ENCODE peak calls at places on chromosome 18, in four cellular contexts. One of them, this sample, is unnamed.

GRCh38 chr18:69257861-69258458 is 142.7 kb upstream of the DOK6 start:
- DNase-seq in IMR-90: peak; percentile 69
- DNase-seq in H9: no peak
- DNase-seq in H1: no peak
- DNase-seq in this sample: no peak

GRCh38 chr18:55213586-55213985 is 254.3 kb upstream of the CCDC68 start:
- DNase-seq in IMR-90: no peak
- DNase-seq in H9: no peak
- DNase-seq in H1: no peak
- DNase-seq in this sample: no peak

GRCh38 chr18:58201268-58201667 is 157.2 kb downstream of the NEDD4L start:
- DNase-seq in IMR-90: no peak
- DNase-seq in H9: no peak
- DNase-seq in H1: no peak
- DNase-seq in this sample: no peak

GRCh38 chr18:75475228-75475627 is 47.7 kb upstream of the SMIM21 start:
- DNase-seq in IMR-90: peak; percentile 94
- DNase-seq in H9: no peak
- DNase-seq in H1: no peak
- DNase-seq in this sample: no peak

GRCh38 chr18:58901783-58902182 is 37.1 kb downstream of the ZNF532 start:
- DNase-seq in IMR-90: no peak
- DNase-seq in H9: no peak
- DNase-seq in H1: no peak
- DNase-seq in this sample: no peak

GRCh38 chr18:3211236-3211992 is 8.4 kb downstream of the MYOM1 start:
- DNase-seq in IMR-90: peak; percentile 6
- DNase-seq in H9: no peak
- DNase-seq in H1: no peak
- DNase-seq in this sample: no peak

GRCh38 chr18:63575680-63576079 is 11.5 kb upstream of the SERPINB13 start:
- DNase-seq in IMR-90: no peak
- DNase-seq in H9: no peak
- DNase-seq in H1: no peak
- DNase-seq in this sample: no peak

GRCh38 chr18:51668101-51668500 is 470.6 kb upstream of the MEX3C start:
- DNase-seq in IMR-90: peak; percentile 4
- DNase-seq in H9: peak; percentile 68
- DNase-seq in H1: no peak
- DNase-seq in this sample: peak; percentile 66

GRCh38 chr18:14978962-14979535 is 231.1 kb downstream of the ANKRD30B start:
- DNase-seq in IMR-90: no peak
- DNase-seq in H9: no peak
- DNase-seq in H1: no peak
- DNase-seq in this sample: peak; percentile 55

GRCh38 chr18:61544178-61544577 is 210.9 kb downstream of the CDH20 start:
- DNase-seq in IMR-90: no peak
- DNase-seq in H9: no peak
- DNase-seq in H1: no peak
- DNase-seq in this sample: no peak

GRCh38 chr18:5424903-5425302 is 118.9 kb downstream of the EPB41L3 start:
- DNase-seq in IMR-90: peak; percentile 65
- DNase-seq in H9: no peak
- DNase-seq in H1: no peak
- DNase-seq in this sample: peak; percentile 42

GRCh38 chr18:24414349-24415003 is 12.0 kb upstream of the IMPACT start:
- DNase-seq in IMR-90: no peak
- DNase-seq in H9: no peak
- DNase-seq in H1: no peak
- DNase-seq in this sample: no peak

GRCh38 chr18:29285471-29285870 is 1108.5 kb upstream of the CDH2 start:
- DNase-seq in IMR-90: peak; percentile 4
- DNase-seq in H9: no peak
- DNase-seq in H1: no peak
- DNase-seq in this sample: no peak

GRCh38 chr18:33708876-33709275 is 130.9 kb downstream of the ASXL3 start:
- DNase-seq in IMR-90: no peak
- DNase-seq in H9: no peak
- DNase-seq in H1: no peak
- DNase-seq in this sample: no peak

GRCh38 chr18:5294113-5294617 is 1.4 kb downstream of the ZBTB14 start:
- DNase-seq in IMR-90: peak; percentile 5
- DNase-seq in H9: no peak
- DNase-seq in H1: no peak
- DNase-seq in this sample: no peak

GRCh38 chr18:8654482-8655451 is 45.5 kb downstream of the RAB12 start:
- DNase-seq in IMR-90: peak; percentile 34
- DNase-seq in H9: no peak
- DNase-seq in H1: no peak
- DNase-seq in this sample: peak; percentile 69

GRCh38 chr18:76209597-76209996 is 285.4 kb downstream of the ZNF516 start:
- DNase-seq in IMR-90: peak; percentile 67
- DNase-seq in H9: no peak
- DNase-seq in H1: no peak
- DNase-seq in this sample: no peak

GRCh38 chr18:57630759-57631660 is 9.4 kb upstream of the NARS1 start:
- DNase-seq in IMR-90: no peak
- DNase-seq in H9: no peak
- DNase-seq in H1: no peak
- DNase-seq in this sample: no peak

GRCh38 chr18:42752921-42753320 is 362.6 kb downstream of the RIT2 start:
- DNase-seq in IMR-90: no peak
- DNase-seq in H9: no peak
- DNase-seq in H1: no peak
- DNase-seq in this sample: peak; percentile 21

GRCh38 chr18:31509571-31509970 is 11.6 kb downstream of the DSG2 start:
- DNase-seq in IMR-90: no peak
- DNase-seq in H9: no peak
- DNase-seq in H1: no peak
- DNase-seq in this sample: no peak

GRCh38 chr18:79791141-79791972 is 6.4 kb upstream of the KCNG2 start:
- DNase-seq in IMR-90: peak; percentile 99
- DNase-seq in H9: no peak
- DNase-seq in H1: no peak
- DNase-seq in this sample: no peak

GRCh38 chr18:31586616-31587015 is 5.1 kb upstream of the TTR start:
- DNase-seq in IMR-90: no peak
- DNase-seq in H9: no peak
- DNase-seq in H1: no peak
- DNase-seq in this sample: peak; percentile 62

GRCh38 chr18:62979172-62979571 is 263.8 kb downstream of the PHLPP1 start:
- DNase-seq in IMR-90: peak; percentile 96
- DNase-seq in H9: no peak
- DNase-seq in H1: no peak
- DNase-seq in this sample: no peak

GRCh38 chr18:55079067-55079466 is 119.8 kb upstream of the CCDC68 start:
- DNase-seq in IMR-90: no peak
- DNase-seq in H9: no peak
- DNase-seq in H1: no peak
- DNase-seq in this sample: no peak

GRCh38 chr18:60066576-60066975 is 166.8 kb downstream of the PMAIP1 start:
- DNase-seq in IMR-90: no peak
- DNase-seq in H9: no peak
- DNase-seq in H1: no peak
- DNase-seq in this sample: peak; percentile 59

GRCh38 chr18:60064271-60064670 is 164.5 kb downstream of the PMAIP1 start:
- DNase-seq in IMR-90: peak; percentile 31
- DNase-seq in H9: no peak
- DNase-seq in H1: no peak
- DNase-seq in this sample: no peak

GRCh38 chr18:60070631-60071030 is 170.8 kb downstream of the PMAIP1 start:
- DNase-seq in IMR-90: no peak
- DNase-seq in H9: no peak
- DNase-seq in H1: no peak
- DNase-seq in this sample: no peak

GRCh38 chr18:60067426-60068210 is 167.8 kb downstream of the PMAIP1 start:
- DNase-seq in IMR-90: no peak
- DNase-seq in H9: no peak
- DNase-seq in H1: no peak
- DNase-seq in this sample: peak; percentile 65

DNA sequence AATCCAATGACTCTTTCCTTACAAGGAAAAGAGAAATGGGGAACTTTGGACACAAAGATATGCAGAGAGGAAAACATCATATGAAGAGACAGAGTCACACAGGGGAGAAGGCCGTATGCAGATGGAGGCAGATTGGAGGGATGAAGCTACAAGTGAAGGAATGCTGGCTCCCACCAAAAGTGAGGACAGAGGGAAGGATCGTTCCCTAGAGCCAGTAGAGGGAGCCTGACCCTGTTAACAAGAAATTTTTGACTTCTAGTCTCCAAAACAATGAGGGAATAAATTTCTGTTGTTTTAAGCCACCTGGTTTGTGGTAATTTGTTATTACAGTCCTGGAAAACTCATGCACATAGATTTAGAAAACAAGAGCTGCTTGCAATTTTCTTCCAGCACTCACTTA is 169.3 kb downstream of the PMAIP1 start:
- DNase-seq in IMR-90: no peak
- DNase-seq in H9: no peak
- DNase-seq in H1: no peak
- DNase-seq in this sample: peak; percentile 31
- H3K56ac ChIP-seq in IMR-90: no peak overlapping the region
- H3K56ac ChIP-seq in H9: no peak overlapping the region
- H3K56ac ChIP-seq in H1: no peak overlapping the region
- H3K56ac ChIP-seq in this sample: no peak overlapping the region

DNA sequence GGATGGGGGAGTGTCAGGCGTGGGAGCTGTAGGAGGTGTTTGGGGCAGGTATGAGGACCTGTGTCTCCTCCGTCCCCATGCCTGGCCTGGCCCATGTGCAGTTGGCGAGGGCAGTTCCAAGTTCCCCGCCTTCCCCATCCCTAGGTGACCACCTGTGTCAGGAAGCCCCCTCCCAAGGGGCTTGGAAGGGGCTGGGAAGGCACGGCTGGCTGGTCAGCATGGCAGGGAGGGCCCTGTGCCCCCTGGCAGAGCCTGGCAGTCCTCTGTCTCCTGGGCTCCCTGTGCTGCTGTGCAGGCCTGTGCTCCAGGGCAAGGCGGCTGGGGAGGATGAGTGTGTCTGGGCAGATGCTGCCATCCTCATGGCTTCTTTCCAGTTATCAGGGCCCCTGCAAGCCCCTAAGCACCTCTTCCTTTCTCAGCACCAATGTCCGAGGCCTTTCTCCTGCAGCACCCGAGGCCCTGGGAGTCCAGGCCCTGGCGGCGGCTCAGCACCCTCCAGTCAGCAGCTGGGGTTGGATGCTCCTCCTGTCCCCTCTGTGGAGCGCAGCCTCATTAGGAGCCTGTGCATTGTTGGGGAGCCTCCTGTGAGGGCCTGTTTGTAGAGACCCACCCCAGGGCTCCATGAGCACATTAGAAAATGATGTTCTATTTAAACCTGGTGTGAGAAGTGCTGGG is 101.7 kb downstream of the FAM210A start:
- DNase-seq in IMR-90: no peak
- DNase-seq in H9: no peak
- DNase-seq in H1: no peak
- DNase-seq in this sample: no peak
- H3K27me3 ChIP-seq in IMR-90: peaks cover 15% of the 10 kb centered on the region
- H3K27me3 ChIP-seq in H9: no peaks in the 10 kb centered on the region
- H3K27me3 ChIP-seq in H1: no peaks in the 10 kb centered on the region
- H3K27me3 ChIP-seq in this sample: no peaks in the 10 kb centered on the region

GRCh38 chr18:49111191-49111988 is 160.6 kb upstream of the SMAD7 start:
- DNase-seq in IMR-90: no peak
- DNase-seq in H9: no peak
- DNase-seq in H1: no peak
- DNase-seq in this sample: no peak
- H3K56ac ChIP-seq in IMR-90: no peak overlapping the region
- H3K56ac ChIP-seq in H9: no peak overlapping the region
- H3K56ac ChIP-seq in H1: no peak overlapping the region
- H3K56ac ChIP-seq in this sample: no peak overlapping the region

GRCh38 chr18:49561377-49562193 is at the start of gene LIPG:
- DNase-seq in IMR-90: peak; percentile 50
- DNase-seq in H9: peak; percentile 91
- DNase-seq in H1: peak; percentile 53
- DNase-seq in this sample: peak; percentile 95

GRCh38 chr18:49562481-49563129 is 748 bp downstream of the LIPG start:
- DNase-seq in IMR-90: no peak
- DNase-seq in H9: peak; percentile 50
- DNase-seq in H1: no peak
- DNase-seq in this sample: peak; percentile 46

GRCh38 chr18:49560277-49561126 is 1.4 kb upstream of the LIPG start:
- DNase-seq in IMR-90: no peak
- DNase-seq in H9: peak; percentile 47
- DNase-seq in H1: no peak
- DNase-seq in this sample: peak; percentile 52

GRCh38 chr18:49563130-49563540 is 1.3 kb downstream of the LIPG start:
- DNase-seq in IMR-90: no peak
- DNase-seq in H9: no peak
- DNase-seq in H1: no peak
- DNase-seq in this sample: no peak

DNA sequence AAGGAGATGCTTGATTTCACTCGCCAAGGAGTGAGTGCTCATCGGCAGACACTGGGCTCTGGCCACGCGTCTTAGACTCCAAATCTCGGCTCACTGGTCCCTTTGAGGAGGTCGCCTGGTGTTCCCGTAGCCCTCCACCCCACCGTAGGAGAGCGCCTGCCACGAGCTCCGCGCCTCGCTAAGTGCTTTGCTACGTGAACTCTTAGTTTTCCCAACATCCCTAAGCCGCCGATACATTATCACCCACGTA is 805 bp upstream of the LIPG start:
- DNase-seq in IMR-90: no peak
- DNase-seq in H9: no peak
- DNase-seq in H1: no peak
- DNase-seq in this sample: no peak
- H3K27me3 ChIP-seq in IMR-90: peaks cover 66% of the 10 kb centered on the region
- H3K27me3 ChIP-seq in H9: peaks cover 4% of the 10 kb centered on the region
- H3K27me3 ChIP-seq in H1: peaks cover 27% of the 10 kb centered on the region
- H3K27me3 ChIP-seq in this sample: no peaks in the 10 kb centered on the region

DNA sequence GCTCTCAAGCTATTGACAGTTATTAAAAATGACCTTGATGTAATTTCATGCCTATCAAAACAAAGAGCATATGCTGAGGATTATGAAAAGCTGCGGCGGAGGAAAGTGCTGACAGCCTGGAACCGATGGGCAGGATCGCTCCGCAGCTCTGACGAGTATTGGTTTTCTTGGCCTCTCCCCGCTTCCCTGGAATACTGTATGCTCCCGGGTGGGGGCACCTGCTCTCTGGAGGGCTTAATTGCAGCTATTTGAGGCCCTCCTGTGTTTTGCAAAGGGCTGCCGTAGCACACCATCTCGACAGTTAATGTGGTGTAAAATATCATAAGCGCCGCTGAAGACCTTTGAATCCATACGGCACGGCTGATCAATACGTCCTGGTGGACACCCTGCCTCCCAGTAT is 662.3 kb downstream of the GALR1 start:
- DNase-seq in IMR-90: no peak
- DNase-seq in H9: no peak
- DNase-seq in H1: no peak
- DNase-seq in this sample: no peak
- H3K56ac ChIP-seq in IMR-90: no peak overlapping the region
- H3K56ac ChIP-seq in H9: no peak overlapping the region
- H3K56ac ChIP-seq in H1: no peak overlapping the region
- H3K56ac ChIP-seq in this sample: no peak overlapping the region

This sample was measured in mesendoderm.